ENCODE peak calls at places on chromosomes 7 and 10, in five cellular contexts. K, Q, B, Z and C are unnamed samples.
A peak's percentile ranks its signal among the peaks of the same experiment; 100 is the strongest.

GRCh38 chr7:36066021-36066664 is 86.9 kb upstream of the EEPD1 start:
- DNase-seq in K (no peak), Q (no peak), B (no peak), Z (no peak), C (no peak)

GRCh38 chr10:102643346-102644065 is 773 bp upstream of the TRIM8 start:
- DNase-seq in K (peak; percentile 24), Q (peak; percentile 91), B (peak; percentile 76), Z (peak; percentile 73), C (peak; percentile 70)

GRCh38 chr7:2722591-2722990 is 34.6 kb downstream of the AMZ1 start:
- DNase-seq in K (no peak), Q (no peak), B (no peak), Z (no peak), C (no peak)

GRCh38 chr7:99558306-99559275 is at the start of gene ZNF655:
- DNase-seq in K (peak; percentile 83), Q (peak; percentile 95), B (peak; percentile 92), Z (peak; percentile 95), C (peak; percentile 88)

GRCh38 chr7:30846378-30846777 is 65.3 kb upstream of the AQP1 start:
- DNase-seq in K (no peak), Q (no peak), B (no peak), Z (no peak), C (no peak)

GRCh38 chr7:1262441-1262840 is 29.8 kb downstream of the UNCX start:
- DNase-seq in K (no peak), Q (no peak), B (no peak), Z (no peak), C (no peak)

GRCh38 chr7:134886353-134887057 is 99.8 kb upstream of the AGBL3 start:
- DNase-seq in K (no peak), Q (peak; percentile 57), B (peak; percentile 61), Z (no peak), C (peak; percentile 77)

GRCh38 chr7:15950299-15950698 is 263.8 kb upstream of the MEOX2 start:
- DNase-seq in K (no peak), Q (no peak), B (no peak), Z (no peak), C (no peak)

GRCh38 chr7:100565133-100565571 is 8.5 kb downstream of the SAP25 start:
- DNase-seq in K (no peak), Q (no peak), B (no peak), Z (no peak), C (no peak)

GRCh38 chr7:140546947-140547346 is 67.6 kb upstream of the MKRN1 start:
- DNase-seq in K (no peak), Q (no peak), B (no peak), Z (no peak), C (no peak)

GRCh38 chr10:7702288-7702812 is 766 bp upstream of the ITIH2 start:
- DNase-seq in K (no peak), Q (no peak), B (no peak), Z (no peak), C (no peak)

GRCh38 chr10:72298774-72299519 is 25.2 kb downstream of the DDIT4 start:
- DNase-seq in K (no peak), Q (no peak), B (no peak), Z (no peak), C (no peak)

GRCh38 chr10:112713411-112713810 is 236.6 kb upstream of the TCF7L2 start:
- DNase-seq in K (no peak), Q (no peak), B (peak; percentile 52), Z (no peak), C (no peak)